ENCODE peak calls at places on chromosomes 7 and 10, in six cellular contexts. One of them, this sample, is unnamed.

GRCh38 chr7:98100088-98100487 is 6.6 kb upstream of the LMTK2 start:
- DNase-seq in caudate nucleus: no peak
- DNase-seq in iPS-NIHi11: no peak
- DNase-seq in NCI-H1092: no peak
- DNase-seq in activated T-helper 1 cell treated with anti-CD3 and anti-CD28 coated beads, Interleukin-12 subunit alpha, Interleukin-12 subunit beta, Interleukin-2, Interleukin-4 antibody, amounts not matched to agents 30 ng/mL and 10 ng/mL and 1 ng/mL, durations not matched to agents 14 hours and 24 hours and 36 hours: no peak
- DNase-seq in CD8-positive, alpha-beta memory T cell: no peak
- DNase-seq in this sample: no peak

GRCh38 chr10:20990604-20991003 is 93.5 kb upstream of the NEBL start:
- DNase-seq in caudate nucleus: no peak
- DNase-seq in iPS-NIHi11: no peak
- DNase-seq in NCI-H1092: no peak
- DNase-seq in activated T-helper 1 cell treated with anti-CD3 and anti-CD28 coated beads, Interleukin-12 subunit alpha, Interleukin-12 subunit beta, Interleukin-2, Interleukin-4 antibody, amounts not matched to agents 30 ng/mL and 10 ng/mL and 1 ng/mL, durations not matched to agents 14 hours and 24 hours and 36 hours: no peak
- DNase-seq in CD8-positive, alpha-beta memory T cell: no peak
- DNase-seq in this sample: no peak

GRCh38 chr10:127003032-127003685 is 97.9 kb downstream of the DOCK1 start:
- DNase-seq in caudate nucleus: no peak
- DNase-seq in iPS-NIHi11: no peak
- DNase-seq in NCI-H1092: no peak
- DNase-seq in activated T-helper 1 cell treated with anti-CD3 and anti-CD28 coated beads, Interleukin-12 subunit alpha, Interleukin-12 subunit beta, Interleukin-2, Interleukin-4 antibody, amounts not matched to agents 30 ng/mL and 10 ng/mL and 1 ng/mL, durations not matched to agents 14 hours and 24 hours and 36 hours: no peak
- DNase-seq in CD8-positive, alpha-beta memory T cell: no peak
- DNase-seq in this sample: no peak

GRCh38 chr7:1591876-1592275 is 22.0 kb upstream of the PSMG3 start:
- DNase-seq in caudate nucleus: no peak
- DNase-seq in iPS-NIHi11: no peak
- DNase-seq in NCI-H1092: no peak
- DNase-seq in activated T-helper 1 cell treated with anti-CD3 and anti-CD28 coated beads, Interleukin-12 subunit alpha, Interleukin-12 subunit beta, Interleukin-2, Interleukin-4 antibody, amounts not matched to agents 30 ng/mL and 10 ng/mL and 1 ng/mL, durations not matched to agents 14 hours and 24 hours and 36 hours: no peak
- DNase-seq in CD8-positive, alpha-beta memory T cell: no peak
- DNase-seq in this sample: no peak

GRCh38 chr7:140314571-140315480 is 83.5 kb downstream of the SLC37A3 start:
- DNase-seq in caudate nucleus: no peak
- DNase-seq in iPS-NIHi11: no peak
- DNase-seq in NCI-H1092: no peak
- DNase-seq in activated T-helper 1 cell treated with anti-CD3 and anti-CD28 coated beads, Interleukin-12 subunit alpha, Interleukin-12 subunit beta, Interleukin-2, Interleukin-4 antibody, amounts not matched to agents 30 ng/mL and 10 ng/mL and 1 ng/mL, durations not matched to agents 14 hours and 24 hours and 36 hours: no peak
- DNase-seq in CD8-positive, alpha-beta memory T cell: no peak
- DNase-seq in this sample: no peak

GRCh38 chr7:63065684-63066083 is 933.0 kb upstream of the ZNF722 start:
- DNase-seq in caudate nucleus: no peak
- DNase-seq in iPS-NIHi11: no peak
- DNase-seq in NCI-H1092: no peak
- DNase-seq in activated T-helper 1 cell treated with anti-CD3 and anti-CD28 coated beads, Interleukin-12 subunit alpha, Interleukin-12 subunit beta, Interleukin-2, Interleukin-4 antibody, amounts not matched to agents 30 ng/mL and 10 ng/mL and 1 ng/mL, durations not matched to agents 14 hours and 24 hours and 36 hours: no peak
- DNase-seq in CD8-positive, alpha-beta memory T cell: no peak
- DNase-seq in this sample: no peak

GRCh38 chr10:24882047-24882698 is 70.2 kb downstream of the PRTFDC1 start:
- DNase-seq in caudate nucleus: no peak
- DNase-seq in iPS-NIHi11: no peak
- DNase-seq in NCI-H1092: no peak
- DNase-seq in activated T-helper 1 cell treated with anti-CD3 and anti-CD28 coated beads, Interleukin-12 subunit alpha, Interleukin-12 subunit beta, Interleukin-2, Interleukin-4 antibody, amounts not matched to agents 30 ng/mL and 10 ng/mL and 1 ng/mL, durations not matched to agents 14 hours and 24 hours and 36 hours: peak
- DNase-seq in CD8-positive, alpha-beta memory T cell: peak
- DNase-seq in this sample: peak

GRCh38 chr10:128802062-128802461 is 665.0 kb upstream of the MGMT start:
- DNase-seq in caudate nucleus: no peak
- DNase-seq in iPS-NIHi11: no peak
- DNase-seq in NCI-H1092: no peak
- DNase-seq in activated T-helper 1 cell treated with anti-CD3 and anti-CD28 coated beads, Interleukin-12 subunit alpha, Interleukin-12 subunit beta, Interleukin-2, Interleukin-4 antibody, amounts not matched to agents 30 ng/mL and 10 ng/mL and 1 ng/mL, durations not matched to agents 14 hours and 24 hours and 36 hours: no peak
- DNase-seq in CD8-positive, alpha-beta memory T cell: no peak
- DNase-seq in this sample: no peak

GRCh38 chr7:23264916-23265458 is 18.4 kb downstream of the GPNMB start:
- DNase-seq in caudate nucleus: no peak
- DNase-seq in iPS-NIHi11: no peak
- DNase-seq in NCI-H1092: no peak
- DNase-seq in activated T-helper 1 cell treated with anti-CD3 and anti-CD28 coated beads, Interleukin-12 subunit alpha, Interleukin-12 subunit beta, Interleukin-2, Interleukin-4 antibody, amounts not matched to agents 30 ng/mL and 10 ng/mL and 1 ng/mL, durations not matched to agents 14 hours and 24 hours and 36 hours: no peak
- DNase-seq in CD8-positive, alpha-beta memory T cell: no peak
- DNase-seq in this sample: no peak

GRCh38 chr10:75399461-75400162 is 2.0 kb downstream of the ZNF503 start:
- DNase-seq in caudate nucleus: peak
- DNase-seq in iPS-NIHi11: peak
- DNase-seq in NCI-H1092: peak
- DNase-seq in activated T-helper 1 cell treated with anti-CD3 and anti-CD28 coated beads, Interleukin-12 subunit alpha, Interleukin-12 subunit beta, Interleukin-2, Interleukin-4 antibody, amounts not matched to agents 30 ng/mL and 10 ng/mL and 1 ng/mL, durations not matched to agents 14 hours and 24 hours and 36 hours: no peak
- DNase-seq in CD8-positive, alpha-beta memory T cell: no peak
- DNase-seq in this sample: no peak

GRCh38 chr7:4416436-4417092 is 265.5 kb upstream of the FOXK1 start:
- DNase-seq in caudate nucleus: no peak
- DNase-seq in iPS-NIHi11: no peak
- DNase-seq in NCI-H1092: peak
- DNase-seq in activated T-helper 1 cell treated with anti-CD3 and anti-CD28 coated beads, Interleukin-12 subunit alpha, Interleukin-12 subunit beta, Interleukin-2, Interleukin-4 antibody, amounts not matched to agents 30 ng/mL and 10 ng/mL and 1 ng/mL, durations not matched to agents 14 hours and 24 hours and 36 hours: no peak
- DNase-seq in CD8-positive, alpha-beta memory T cell: no peak
- DNase-seq in this sample: no peak

GRCh38 chr7:120021085-120021484 is 251.9 kb upstream of the KCND2 start:
- DNase-seq in caudate nucleus: no peak
- DNase-seq in iPS-NIHi11: no peak
- DNase-seq in NCI-H1092: no peak
- DNase-seq in activated T-helper 1 cell treated with anti-CD3 and anti-CD28 coated beads, Interleukin-12 subunit alpha, Interleukin-12 subunit beta, Interleukin-2, Interleukin-4 antibody, amounts not matched to agents 30 ng/mL and 10 ng/mL and 1 ng/mL, durations not matched to agents 14 hours and 24 hours and 36 hours: no peak
- DNase-seq in CD8-positive, alpha-beta memory T cell: no peak
- DNase-seq in this sample: no peak

GRCh38 chr10:97321032-97321806 is 2.1 kb downstream of the FRAT1 start:
- DNase-seq in caudate nucleus: peak
- DNase-seq in iPS-NIHi11: no peak
- DNase-seq in NCI-H1092: peak
- DNase-seq in activated T-helper 1 cell treated with anti-CD3 and anti-CD28 coated beads, Interleukin-12 subunit alpha, Interleukin-12 subunit beta, Interleukin-2, Interleukin-4 antibody, amounts not matched to agents 30 ng/mL and 10 ng/mL and 1 ng/mL, durations not matched to agents 14 hours and 24 hours and 36 hours: no peak
- DNase-seq in CD8-positive, alpha-beta memory T cell: no peak
- DNase-seq in this sample: no peak

GRCh38 chr10:22897371-22897770 is 30.5 kb upstream of the ARMC3 start:
- DNase-seq in caudate nucleus: no peak
- DNase-seq in iPS-NIHi11: no peak
- DNase-seq in NCI-H1092: no peak
- DNase-seq in activated T-helper 1 cell treated with anti-CD3 and anti-CD28 coated beads, Interleukin-12 subunit alpha, Interleukin-12 subunit beta, Interleukin-2, Interleukin-4 antibody, amounts not matched to agents 30 ng/mL and 10 ng/mL and 1 ng/mL, durations not matched to agents 14 hours and 24 hours and 36 hours: no peak
- DNase-seq in CD8-positive, alpha-beta memory T cell: no peak
- DNase-seq in this sample: no peak

GRCh38 chr10:84523509-84523908 is 195.1 kb downstream of the CCSER2 start:
- DNase-seq in caudate nucleus: no peak
- DNase-seq in iPS-NIHi11: no peak
- DNase-seq in NCI-H1092: no peak
- DNase-seq in activated T-helper 1 cell treated with anti-CD3 and anti-CD28 coated beads, Interleukin-12 subunit alpha, Interleukin-12 subunit beta, Interleukin-2, Interleukin-4 antibody, amounts not matched to agents 30 ng/mL and 10 ng/mL and 1 ng/mL, durations not matched to agents 14 hours and 24 hours and 36 hours: no peak
- DNase-seq in CD8-positive, alpha-beta memory T cell: no peak
- DNase-seq in this sample: no peak

GRCh38 chr10:71531485-71532446 is 135.0 kb downstream of the CDH23 start:
- DNase-seq in caudate nucleus: no peak
- DNase-seq in iPS-NIHi11: no peak
- DNase-seq in NCI-H1092: no peak
- DNase-seq in activated T-helper 1 cell treated with anti-CD3 and anti-CD28 coated beads, Interleukin-12 subunit alpha, Interleukin-12 subunit beta, Interleukin-2, Interleukin-4 antibody, amounts not matched to agents 30 ng/mL and 10 ng/mL and 1 ng/mL, durations not matched to agents 14 hours and 24 hours and 36 hours: peak
- DNase-seq in CD8-positive, alpha-beta memory T cell: no peak
- DNase-seq in this sample: no peak

GRCh38 chr7:152583006-152583405 is 92.9 kb downstream of the XRCC2 start:
- DNase-seq in caudate nucleus: no peak
- DNase-seq in iPS-NIHi11: no peak
- DNase-seq in NCI-H1092: no peak
- DNase-seq in activated T-helper 1 cell treated with anti-CD3 and anti-CD28 coated beads, Interleukin-12 subunit alpha, Interleukin-12 subunit beta, Interleukin-2, Interleukin-4 antibody, amounts not matched to agents 30 ng/mL and 10 ng/mL and 1 ng/mL, durations not matched to agents 14 hours and 24 hours and 36 hours: no peak
- DNase-seq in CD8-positive, alpha-beta memory T cell: no peak
- DNase-seq in this sample: no peak

GRCh38 chr10:71229726-71230655 is 17.6 kb downstream of the UNC5B start:
- DNase-seq in caudate nucleus: no peak
- DNase-seq in iPS-NIHi11: no peak
- DNase-seq in NCI-H1092: no peak
- DNase-seq in activated T-helper 1 cell treated with anti-CD3 and anti-CD28 coated beads, Interleukin-12 subunit alpha, Interleukin-12 subunit beta, Interleukin-2, Interleukin-4 antibody, amounts not matched to agents 30 ng/mL and 10 ng/mL and 1 ng/mL, durations not matched to agents 14 hours and 24 hours and 36 hours: no peak
- DNase-seq in CD8-positive, alpha-beta memory T cell: no peak
- DNase-seq in this sample: no peak

GRCh38 chr10:87966454-87966853 is 103.0 kb downstream of the PTEN start:
- DNase-seq in caudate nucleus: no peak
- DNase-seq in iPS-NIHi11: no peak
- DNase-seq in NCI-H1092: no peak
- DNase-seq in activated T-helper 1 cell treated with anti-CD3 and anti-CD28 coated beads, Interleukin-12 subunit alpha, Interleukin-12 subunit beta, Interleukin-2, Interleukin-4 antibody, amounts not matched to agents 30 ng/mL and 10 ng/mL and 1 ng/mL, durations not matched to agents 14 hours and 24 hours and 36 hours: no peak
- DNase-seq in CD8-positive, alpha-beta memory T cell: no peak
- DNase-seq in this sample: no peak

GRCh38 chr10:79379512-79380124 is 32.3 kb downstream of the PPIF start:
- DNase-seq in caudate nucleus: no peak
- DNase-seq in iPS-NIHi11: no peak
- DNase-seq in NCI-H1092: no peak
- DNase-seq in activated T-helper 1 cell treated with anti-CD3 and anti-CD28 coated beads, Interleukin-12 subunit alpha, Interleukin-12 subunit beta, Interleukin-2, Interleukin-4 antibody, amounts not matched to agents 30 ng/mL and 10 ng/mL and 1 ng/mL, durations not matched to agents 14 hours and 24 hours and 36 hours: no peak
- DNase-seq in CD8-positive, alpha-beta memory T cell: no peak
- DNase-seq in this sample: no peak

GRCh38 chr7:106812027-106812643 is 52.9 kb upstream of the PIK3CG start:
- DNase-seq in caudate nucleus: no peak
- DNase-seq in iPS-NIHi11: no peak
- DNase-seq in NCI-H1092: no peak
- DNase-seq in activated T-helper 1 cell treated with anti-CD3 and anti-CD28 coated beads, Interleukin-12 subunit alpha, Interleukin-12 subunit beta, Interleukin-2, Interleukin-4 antibody, amounts not matched to agents 30 ng/mL and 10 ng/mL and 1 ng/mL, durations not matched to agents 14 hours and 24 hours and 36 hours: peak
- DNase-seq in CD8-positive, alpha-beta memory T cell: no peak
- DNase-seq in this sample: peak

GRCh38 chr10:64505496-64505895 is 984.3 kb downstream of the REEP3 start:
- DNase-seq in caudate nucleus: no peak
- DNase-seq in iPS-NIHi11: no peak
- DNase-seq in NCI-H1092: no peak
- DNase-seq in activated T-helper 1 cell treated with anti-CD3 and anti-CD28 coated beads, Interleukin-12 subunit alpha, Interleukin-12 subunit beta, Interleukin-2, Interleukin-4 antibody, amounts not matched to agents 30 ng/mL and 10 ng/mL and 1 ng/mL, durations not matched to agents 14 hours and 24 hours and 36 hours: no peak
- DNase-seq in CD8-positive, alpha-beta memory T cell: no peak
- DNase-seq in this sample: no peak

This sample was measured in T-cell.